ENCODE peak calls at places on chromosomes 12 and 14, in eight cellular contexts. D, Q, O, Z, J, E, W and X are unnamed samples.

GRCh38 chr14:104770072-104770579 is 17.2 kb downstream of the SIVA1 start:
- DNase-seq in D (no peak), Q (no peak), O (no peak), Z (no peak), J (no peak), E (no peak), W (no peak), X (no peak)

GRCh38 chr14:36346052-36346451 is 25.6 kb upstream of the MBIP start:
- DNase-seq in D (no peak), Q (no peak), O (no peak), Z (no peak), J (no peak), E (no peak), W (no peak), X (no peak)

GRCh38 chr14:69270795-69271708 is 11.1 kb downstream of the GALNT16 start:
- DNase-seq in D (no peak), Q (no peak), O (no peak), Z (peak), J (no peak), E (no peak), W (no peak), X (no peak)

GRCh38 chr12:5376591-5377207 is 55.2 kb upstream of the NTF3 start:
- DNase-seq in D (peak), Q (no peak), O (no peak), Z (no peak), J (no peak), E (no peak), W (no peak), X (no peak)

GRCh38 chr12:11461433-11461832 is 66.1 kb upstream of the PRB2 start:
- DNase-seq in D (no peak), Q (no peak), O (no peak), Z (no peak), J (no peak), E (no peak), W (no peak), X (no peak)

GRCh38 chr14:65170318-65170717 is 68.0 kb upstream of the MAX start:
- DNase-seq in D (no peak), Q (no peak), O (no peak), Z (no peak), J (no peak), E (no peak), W (no peak), X (no peak)

GRCh38 chr12:61213646-61214045 is 1046.6 kb upstream of the USP15 start:
- DNase-seq in D (no peak), Q (no peak), O (no peak), Z (no peak), J (no peak), E (no peak), W (no peak), X (no peak)

GRCh38 chr14:69226736-69227135 is 33.2 kb upstream of the GALNT16 start:
- DNase-seq in D (no peak), Q (no peak), O (no peak), Z (no peak), J (no peak), E (no peak), W (no peak), X (no peak)

GRCh38 chr12:65119063-65119462 is 2.0 kb downstream of the WIF1 start:
- DNase-seq in D (no peak), Q (no peak), O (no peak), Z (no peak), J (no peak), E (no peak), W (no peak), X (no peak)

GRCh38 chr14:105205718-105206208 is 24.7 kb upstream of the NUDT14 start:
- DNase-seq in D (no peak), Q (no peak), O (no peak), Z (no peak), J (no peak), E (no peak), W (no peak), X (no peak)

GRCh38 chr12:132379576-132379975 is 50.2 kb upstream of the GALNT9 start:
- DNase-seq in D (no peak), Q (no peak), O (no peak), Z (no peak), J (no peak), E (no peak), W (no peak), X (no peak)

GRCh38 chr12:124684496-124684895 is 117.1 kb upstream of the NCOR2 start:
- DNase-seq in D (no peak), Q (no peak), O (no peak), Z (no peak), J (no peak), E (no peak), W (no peak), X (no peak)

GRCh38 chr12:79337891-79338290 is 352.9 kb downstream of the PAWR start:
- DNase-seq in D (no peak), Q (no peak), O (no peak), Z (no peak), J (no peak), E (no peak), W (no peak), X (no peak)

GRCh38 chr14:75267141-75267601 is 11.5 kb upstream of the FOS start:
- DNase-seq in D (peak), Q (no peak), O (no peak), Z (no peak), J (no peak), E (no peak), W (no peak), X (no peak)

GRCh38 chr12:128800606-128801005 is 23.2 kb downstream of the SLC15A4 start:
- DNase-seq in D (no peak), Q (peak), O (no peak), Z (no peak), J (no peak), E (no peak), W (no peak), X (no peak)

GRCh38 chr12:40146800-40147797 is 41.2 kb upstream of the SLC2A13 start:
- DNase-seq in D (peak), Q (peak), O (no peak), Z (no peak), J (no peak), E (no peak), W (no peak), X (no peak)

GRCh38 chr12:22334696-22335290 is at the start of gene ST8SIA1:
- DNase-seq in D (peak), Q (peak), O (peak), Z (peak), J (peak), E (peak), W (peak), X (peak)

GRCh38 chr14:28765169-28765906 is 1.2 kb upstream of the FOXG1 start:
- DNase-seq in D (peak), Q (no peak), O (no peak), Z (no peak), J (peak), E (no peak), W (no peak), X (peak)

GRCh38 chr14:74973003-74973614 is 17.7 kb upstream of the PGF start:
- DNase-seq in D (peak), Q (peak), O (peak), Z (peak), J (no peak), E (no peak), W (no peak), X (no peak)

GRCh38 chr12:8992086-8992409 is 2.7 kb downstream of the KLRG1 start:
- DNase-seq in D (no peak), Q (no peak), O (no peak), Z (no peak), J (no peak), E (no peak), W (no peak), X (no peak)

GRCh38 chr14:68766299-68767247 is 26.3 kb downstream of the ZFP36L1 start:
- DNase-seq in D (no peak), Q (peak), O (no peak), Z (no peak), J (no peak), E (no peak), W (no peak), X (no peak)

GRCh38 chr12:50580436-50580835 is 75.7 kb downstream of the DIP2B start:
- DNase-seq in D (no peak), Q (no peak), O (no peak), Z (no peak), J (no peak), E (no peak), W (no peak), X (no peak)

GRCh38 chr12:106115450-106115849 is 23.3 kb downstream of the NUAK1 start:
- DNase-seq in D (no peak), Q (no peak), O (no peak), Z (no peak), J (peak), E (no peak), W (no peak), X (peak)

GRCh38 chr14:47490353-47490752 is 185.1 kb downstream of the MDGA2 start:
- DNase-seq in D (no peak), Q (no peak), O (no peak), Z (no peak), J (no peak), E (no peak), W (no peak), X (no peak)

GRCh38 chr12:13135336-13136178 is 32.1 kb upstream of the GSG1 start:
- DNase-seq in D (peak), Q (no peak), O (no peak), Z (no peak), J (no peak), E (peak), W (no peak), X (peak)

GRCh38 chr14:89575386-89576061 is 158.5 kb upstream of the FOXN3 start:
- DNase-seq in D (no peak), Q (no peak), O (no peak), Z (no peak), J (no peak), E (no peak), W (no peak), X (no peak)

GRCh38 chr14:93040443-93040842 is 75.3 kb downstream of the ITPK1 start:
- DNase-seq in D (no peak), Q (no peak), O (no peak), Z (no peak), J (no peak), E (no peak), W (no peak), X (no peak)

GRCh38 chr14:59155886-59156285 is 32.6 kb upstream of the DAAM1 start:
- DNase-seq in D (no peak), Q (no peak), O (no peak), Z (no peak), J (no peak), E (no peak), W (no peak), X (no peak)

GRCh38 chr14:71692496-71692895 is 239.7 kb upstream of the RGS6 start:
- DNase-seq in D (no peak), Q (no peak), O (no peak), Z (no peak), J (no peak), E (peak), W (no peak), X (peak)

GRCh38 chr12:91922139-91922538 is 223.5 kb downstream of the BTG1 start:
- DNase-seq in D (peak), Q (no peak), O (no peak), Z (no peak), J (no peak), E (no peak), W (no peak), X (no peak)

GRCh38 chr12:103881261-103881660 is 40.2 kb upstream of the NT5DC3 start:
- DNase-seq in D (peak), Q (no peak), O (no peak), Z (no peak), J (no peak), E (no peak), W (no peak), X (no peak)

GRCh38 chr14:20112321-20112720 is 1.8 kb downstream of the OR4K17 start:
- DNase-seq in D (no peak), Q (no peak), O (no peak), Z (no peak), J (no peak), E (no peak), W (no peak), X (no peak)

GRCh38 chr12:118428643-118429042 is 52.3 kb downstream of the SUDS3 start:
- DNase-seq in D (no peak), Q (no peak), O (no peak), Z (no peak), J (no peak), E (no peak), W (no peak), X (no peak)

GRCh38 chr12:131928080-131928764 is 854 bp upstream of the PUS1 start:
- DNase-seq in D (no peak), Q (peak), O (no peak), Z (no peak), J (no peak), E (no peak), W (no peak), X (no peak)

GRCh38 chr12:10235761-10236631 is 23.3 kb downstream of the GABARAPL1 start:
- DNase-seq in D (peak), Q (no peak), O (no peak), Z (no peak), J (peak), E (no peak), W (peak), X (peak)

GRCh38 chr12:47730341-47730744 is 5.1 kb upstream of the ENDOU start:
- DNase-seq in D (no peak), Q (no peak), O (peak), Z (no peak), J (no peak), E (no peak), W (no peak), X (no peak)

GRCh38 chr14:67934087-67934486 is 114.5 kb downstream of the RAD51B start:
- DNase-seq in D (peak), Q (no peak), O (no peak), Z (peak), J (peak), E (no peak), W (no peak), X (peak)